ENCODE peak calls at places on chromosome 1, in five cellular contexts. One of them, this sample, is unnamed.

GRCh38 chr1:227918083-227918700 is 29.5 kb downstream of the WNT9A start:
- DNase-seq in HCT116: no peak
- DNase-seq in DND-41: no peak
- DNase-seq in neural progenitor cell: no peak
- DNase-seq in H9: no peak
- DNase-seq in this sample: no peak

GRCh38 chr1:179021873-179022272 is 3.8 kb upstream of the FAM20B start:
- DNase-seq in HCT116: no peak
- DNase-seq in DND-41: no peak
- DNase-seq in neural progenitor cell: no peak
- DNase-seq in H9: no peak
- DNase-seq in this sample: peak; percentile 62

GRCh38 chr1:223670458-223671159 is 5.1 kb upstream of the CAPN8 start:
- DNase-seq in HCT116: peak; percentile 36
- DNase-seq in DND-41: peak; percentile 13
- DNase-seq in neural progenitor cell: peak; percentile 69
- DNase-seq in H9: peak; percentile 77
- DNase-seq in this sample: peak; percentile 68

GRCh38 chr1:43760745-43761343 is 53.5 kb downstream of the ST3GAL3 start:
- DNase-seq in HCT116: no peak
- DNase-seq in DND-41: no peak
- DNase-seq in neural progenitor cell: no peak
- DNase-seq in H9: no peak
- DNase-seq in this sample: no peak

GRCh38 chr1:45044916-45045315 is 32.9 kb downstream of the UROD start:
- DNase-seq in HCT116: no peak
- DNase-seq in DND-41: no peak
- DNase-seq in neural progenitor cell: no peak
- DNase-seq in H9: no peak
- DNase-seq in this sample: no peak

GRCh38 chr1:203990118-203990517 is 82.8 kb upstream of the SOX13 start:
- DNase-seq in HCT116: no peak
- DNase-seq in DND-41: no peak
- DNase-seq in neural progenitor cell: no peak
- DNase-seq in H9: no peak
- DNase-seq in this sample: no peak

GRCh38 chr1:112395261-112395831 is 668 bp upstream of the CTTNBP2NL start:
- DNase-seq in HCT116: no peak
- DNase-seq in DND-41: no peak
- DNase-seq in neural progenitor cell: peak; percentile 71
- DNase-seq in H9: no peak
- DNase-seq in this sample: no peak

GRCh38 chr1:203645996-203646395 is 19.4 kb downstream of the ATP2B4 start:
- DNase-seq in HCT116: no peak
- DNase-seq in DND-41: no peak
- DNase-seq in neural progenitor cell: no peak
- DNase-seq in H9: no peak
- DNase-seq in this sample: peak; percentile 76

GRCh38 chr1:25095635-25096200 is 136.6 kb downstream of the SYF2 start:
- DNase-seq in HCT116: no peak
- DNase-seq in DND-41: no peak
- DNase-seq in neural progenitor cell: no peak
- DNase-seq in H9: no peak
- DNase-seq in this sample: no peak

GRCh38 chr1:225319951-225320350 is 107.9 kb downstream of the LBR start:
- DNase-seq in HCT116: no peak
- DNase-seq in DND-41: no peak
- DNase-seq in neural progenitor cell: no peak
- DNase-seq in H9: no peak
- DNase-seq in this sample: peak; percentile 28

GRCh38 chr1:186476306-186477040 is 15.6 kb upstream of the PDC start:
- DNase-seq in HCT116: no peak
- DNase-seq in DND-41: no peak
- DNase-seq in neural progenitor cell: no peak
- DNase-seq in H9: no peak
- DNase-seq in this sample: peak; percentile 52

DNA sequence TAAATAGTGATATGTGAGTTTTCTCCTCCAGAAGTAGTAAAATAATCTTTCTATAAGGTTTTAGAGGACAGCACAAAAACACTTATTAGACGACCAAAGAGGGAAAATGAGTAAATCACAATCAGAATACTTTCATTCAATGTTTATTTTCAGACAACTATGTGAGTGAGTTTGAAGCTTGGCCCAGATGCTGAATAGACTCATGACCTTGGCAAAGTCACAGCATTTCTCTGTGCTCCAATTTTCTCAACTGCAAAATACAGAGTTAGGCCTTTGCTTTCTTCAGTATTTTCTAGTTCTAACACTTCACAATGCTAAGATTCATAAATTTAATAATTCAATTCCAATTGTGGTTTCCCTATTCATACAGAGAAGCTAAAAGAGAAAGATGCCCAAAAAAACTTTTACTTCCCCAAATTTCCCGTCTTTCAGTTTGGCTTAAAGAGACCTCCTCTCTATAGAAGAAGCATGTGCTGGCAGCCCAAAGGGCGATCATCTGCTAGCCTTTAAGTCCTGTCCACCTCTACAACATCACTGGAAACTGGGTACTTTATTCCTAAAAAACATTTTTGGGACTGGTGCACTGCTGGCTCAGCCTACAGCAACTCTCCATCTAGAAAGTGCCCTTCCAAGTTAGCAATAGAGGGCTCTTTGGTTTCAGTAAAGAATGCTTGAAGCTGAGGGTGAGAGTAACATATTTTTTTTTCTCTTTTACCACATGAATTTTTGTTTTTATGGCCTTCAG is 116.8 kb upstream of the GORAB start:
- DNase-seq in HCT116: no peak
- DNase-seq in DND-41: no peak
- DNase-seq in neural progenitor cell: no peak
- DNase-seq in H9: no peak
- DNase-seq in this sample: peak; percentile 78
- H2AFZ ChIP-seq in HCT116: no peak overlapping the region
- H2AFZ ChIP-seq in DND-41: no peak overlapping the region
- H2AFZ ChIP-seq in neural progenitor cell: no peak overlapping the region
- H2AFZ ChIP-seq in H9: no peak overlapping the region
- H2AFZ ChIP-seq in this sample: peak overlapping the region; percentile 45

GRCh38 chr1:150979723-150980056 is 2.4 kb upstream of the ANXA9 start:
- DNase-seq in HCT116: no peak
- DNase-seq in DND-41: no peak
- DNase-seq in neural progenitor cell: no peak
- DNase-seq in H9: no peak
- DNase-seq in this sample: no peak

GRCh38 chr1:150976879-150977694 is 2.5 kb upstream of the CERS2 start:
- DNase-seq in HCT116: peak; percentile 85
- DNase-seq in DND-41: peak; percentile 52
- DNase-seq in neural progenitor cell: peak; percentile 53
- DNase-seq in H9: peak; percentile 86
- DNase-seq in this sample: peak; percentile 74

GRCh38 chr1:150981805-150982712 is at the start of gene ANXA9:
- DNase-seq in HCT116: no peak
- DNase-seq in DND-41: no peak
- DNase-seq in neural progenitor cell: no peak
- DNase-seq in H9: no peak
- DNase-seq in this sample: peak; percentile 51

GRCh38 chr1:150979007-150979722 is 2.9 kb upstream of the ANXA9 start:
- DNase-seq in HCT116: peak; percentile 78
- DNase-seq in DND-41: peak; percentile 89
- DNase-seq in neural progenitor cell: peak; percentile 94
- DNase-seq in H9: peak; percentile 88
- DNase-seq in this sample: peak; percentile 93

DNA sequence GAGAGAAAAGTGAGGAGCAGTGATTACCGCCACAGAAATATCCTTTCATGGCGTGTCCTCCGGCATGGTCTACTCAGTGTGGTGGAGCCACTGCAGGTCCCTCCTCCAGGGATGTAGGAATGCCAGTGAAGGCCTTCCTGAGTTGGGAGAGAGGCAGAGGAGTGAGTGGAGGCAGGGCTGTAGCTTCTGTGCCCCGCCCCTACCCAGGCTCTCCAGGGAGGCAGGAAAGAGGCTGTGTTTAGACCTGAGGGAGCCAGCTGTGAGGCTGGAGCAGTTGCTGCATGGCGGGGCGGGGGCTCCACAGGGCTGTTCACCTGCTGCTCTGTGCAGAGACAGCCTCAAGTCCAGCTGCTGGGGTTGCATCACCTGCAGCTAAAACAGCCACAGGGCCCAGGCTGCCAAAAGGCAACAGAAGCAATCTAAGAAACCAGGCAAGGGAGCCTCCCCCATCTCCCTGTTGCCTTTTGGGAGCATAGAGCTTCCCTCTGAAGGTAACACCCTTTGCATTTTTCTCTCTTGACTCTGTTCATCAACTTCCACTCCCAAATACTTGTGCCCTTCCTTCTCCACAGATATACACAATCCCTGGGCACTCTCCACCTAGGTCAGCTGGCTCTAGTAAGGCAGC is 801 bp upstream of the ANXA9 start:
- DNase-seq in HCT116: no peak
- DNase-seq in DND-41: peak; percentile 64
- DNase-seq in neural progenitor cell: peak; percentile 76
- DNase-seq in H9: peak; percentile 95
- DNase-seq in this sample: peak; percentile 33
- H2AFZ ChIP-seq in HCT116: no peak overlapping the region
- H2AFZ ChIP-seq in DND-41: no peak overlapping the region
- H2AFZ ChIP-seq in neural progenitor cell: peak overlapping the region; percentile 83
- H2AFZ ChIP-seq in H9: no peak overlapping the region
- H2AFZ ChIP-seq in this sample: peak overlapping the region; percentile 12

GRCh38 chr1:157155658-157156057 is 17.5 kb upstream of the ETV3 start:
- DNase-seq in HCT116: no peak
- DNase-seq in DND-41: no peak
- DNase-seq in neural progenitor cell: no peak
- DNase-seq in H9: peak; percentile 79
- DNase-seq in this sample: peak; percentile 36
- H2AFZ ChIP-seq in HCT116: peak overlapping the region; percentile 50
- H2AFZ ChIP-seq in DND-41: no peak overlapping the region
- H2AFZ ChIP-seq in neural progenitor cell: peak overlapping the region; percentile 81
- H2AFZ ChIP-seq in H9: peak overlapping the region; percentile 76
- H2AFZ ChIP-seq in this sample: peak overlapping the region; percentile 64

GRCh38 chr1:19034721-19035120 is 78.2 kb upstream of the IFFO2 start:
- DNase-seq in HCT116: no peak
- DNase-seq in DND-41: no peak
- DNase-seq in neural progenitor cell: no peak
- DNase-seq in H9: no peak
- DNase-seq in this sample: no peak
- H2AFZ ChIP-seq in HCT116: no peak overlapping the region
- H2AFZ ChIP-seq in DND-41: no peak overlapping the region
- H2AFZ ChIP-seq in neural progenitor cell: no peak overlapping the region
- H2AFZ ChIP-seq in H9: no peak overlapping the region
- H2AFZ ChIP-seq in this sample: no peak overlapping the region

GRCh38 chr1:9598316-9598700 is 9.6 kb downstream of the TMEM201 start:
- DNase-seq in HCT116: no peak
- DNase-seq in DND-41: no peak
- DNase-seq in neural progenitor cell: no peak
- DNase-seq in H9: no peak
- DNase-seq in this sample: no peak
- H2AFZ ChIP-seq in HCT116: no peak overlapping the region
- H2AFZ ChIP-seq in DND-41: no peak overlapping the region
- H2AFZ ChIP-seq in neural progenitor cell: no peak overlapping the region
- H2AFZ ChIP-seq in H9: no peak overlapping the region
- H2AFZ ChIP-seq in this sample: no peak overlapping the region